ENCODE peak calls at places on chromosomes 4 and X, in six cellular contexts. I, H, A, C, Q and D are unnamed samples.
A peak's percentile ranks its signal among the peaks of the same experiment; 100 is the strongest.

GRCh38 chr4:168071304-168071703 is 21.0 kb upstream of the ANXA10 start:
- DNase-seq in I (no peak), H (no peak), A (no peak), C (no peak), Q (no peak), D (peak; percentile 4)

GRCh38 chr4:24056258-24056657 is 166.4 kb upstream of the PPARGC1A start:
- DNase-seq in I (no peak), H (no peak), A (no peak), C (no peak), Q (no peak), D (no peak)

GRCh38 chrX:119688856-119689455 is 4.0 kb downstream of the SEPTIN6 start:
- DNase-seq in I (no peak), H (no peak), A (no peak), C (no peak), Q (no peak), D (no peak)

GRCh38 chr4:142840516-142841123 is 5.5 kb downstream of the INPP4B start:
- DNase-seq in I (no peak), H (no peak), A (no peak), C (no peak), Q (peak; percentile 2), D (peak; percentile 35)

GRCh38 chr4:15366660-15367059 is 61.2 kb upstream of the C1QTNF7 start:
- DNase-seq in I (no peak), H (no peak), A (no peak), C (no peak), Q (no peak), D (no peak)

GRCh38 chr4:25993564-25994185 is 79.7 kb downstream of the SMIM20 start:
- DNase-seq in I (no peak), H (no peak), A (peak; percentile 98), C (peak; percentile 49), Q (no peak), D (peak; percentile 83)

GRCh38 chr4:17814140-17814539 is 3.4 kb downstream of the NCAPG start:
- DNase-seq in I (no peak), H (no peak), A (no peak), C (no peak), Q (no peak), D (peak; percentile 57)

GRCh38 chrX:55867254-55867653 is 149.7 kb downstream of the RRAGB start:
- DNase-seq in I (no peak), H (no peak), A (no peak), C (no peak), Q (no peak), D (peak; percentile 32)

GRCh38 chr4:41069838-41070237 is 144.5 kb downstream of the APBB2 start:
- DNase-seq in I (no peak), H (no peak), A (peak; percentile 50), C (no peak), Q (no peak), D (no peak)

GRCh38 chrX:134732676-134733075 is 74.4 kb upstream of the PLAC1 start:
- DNase-seq in I (no peak), H (no peak), A (no peak), C (no peak), Q (no peak), D (no peak)

GRCh38 chr4:82797591-82798081 is 960 bp downstream of the SCD5 start:
- DNase-seq in I (no peak), H (no peak), A (no peak), C (peak; percentile 47), Q (no peak), D (no peak)